ENCODE peak calls at places on chromosomes 3 and 15, in ten cellular contexts. E is LoVo; H is activated CD8-positive, alpha-beta memory T cell treated with anti-CD3 and anti-CD28 coated beads for 24 hours; M is A172; K is stimulated activated CD4-positive, alpha-beta T cell treated with anti-CD3 and anti-CD28 coated beads, Interleukin-15, amount 100 ng/mL, for 24 hours; W is NCI-H1105; T is anterior cingulate cortex; G is left ventricle myocardium superior; O is RWPE1; L is progenitor cell of endocrine pancreas. R is an unnamed sample.
A peak's percentile ranks its signal among the peaks of the same experiment; 100 is the strongest.

GRCh38 chr3:58824777-58825176 is 158.2 kb upstream of the FAM3D start:
- DNase-seq in E (no peak), H (no peak), M (no peak), K (no peak), W (no peak), T (no peak), G (no peak), O (no peak), L (no peak), R (no peak)

GRCh38 chr3:187777331-187778046 is 32.2 kb upstream of the BCL6 start:
- DNase-seq in E (no peak), H (peak; percentile 73), M (peak; percentile 50), K (peak; percentile 51), W (no peak), T (no peak), G (no peak), O (no peak), L (no peak), R (no peak)

GRCh38 chr3:129596194-129597086 is 10.0 kb downstream of the PLXND1 start:
- DNase-seq in E (no peak), H (no peak), M (peak; percentile 91), K (no peak), W (no peak), T (peak; percentile 79), G (peak; percentile 91), O (no peak), L (no peak), R (no peak)

GRCh38 chr3:31193429-31193828 is 299.0 kb upstream of the GADL1 start:
- DNase-seq in E (no peak), H (no peak), M (no peak), K (no peak), W (no peak), T (no peak), G (no peak), O (no peak), L (no peak), R (no peak)

GRCh38 chr15:85950101-85950500 is 129.6 kb upstream of the AGBL1 start:
- DNase-seq in E (no peak), H (no peak), M (no peak), K (no peak), W (no peak), T (no peak), G (peak; percentile 73), O (no peak), L (no peak), R (no peak)

GRCh38 chr15:101502572-101503295 is 13.2 kb upstream of the PCSK6 start:
- DNase-seq in E (no peak), H (no peak), M (no peak), K (no peak), W (no peak), T (no peak), G (no peak), O (no peak), L (no peak), R (no peak)

GRCh38 chr3:117788086-117788485 is 1078.5 kb downstream of the TUSC7 start:
- DNase-seq in E (no peak), H (no peak), M (no peak), K (no peak), W (peak; percentile 5), T (no peak), G (no peak), O (no peak), L (no peak), R (no peak)

GRCh38 chr3:39208463-39209055 is 16.2 kb upstream of the XIRP1 start:
- DNase-seq in E (peak; percentile 47), H (no peak), M (peak; percentile 73), K (peak; percentile 57), W (no peak), T (peak; percentile 59), G (peak; percentile 53), O (peak; percentile 27), L (no peak), R (no peak)

GRCh38 chr3:65953301-65953812 is 85.4 kb downstream of the MAGI1 start:
- DNase-seq in E (peak; percentile 69), H (no peak), M (no peak), K (no peak), W (peak; percentile 26), T (no peak), G (no peak), O (no peak), L (peak; percentile 71), R (no peak)

GRCh38 chr3:31412832-31413231 is 119.9 kb upstream of the STT3B start:
- DNase-seq in E (no peak), H (no peak), M (peak; percentile 6), K (no peak), W (no peak), T (no peak), G (no peak), O (peak; percentile 39), L (no peak), R (no peak)

GRCh38 chr15:61144055-61144454 is 85.0 kb downstream of the RORA start:
- DNase-seq in E (no peak), H (no peak), M (no peak), K (no peak), W (no peak), T (no peak), G (no peak), O (no peak), L (no peak), R (no peak)

GRCh38 chr3:193716155-193716554 is 123.1 kb downstream of the OPA1 start:
- DNase-seq in E (no peak), H (no peak), M (no peak), K (no peak), W (no peak), T (no peak), G (no peak), O (no peak), L (no peak), R (no peak)

GRCh38 chr3:185732782-185733181 is 92.1 kb downstream of the IGF2BP2 start:
- DNase-seq in E (no peak), H (no peak), M (peak; percentile 92), K (no peak), W (no peak), T (no peak), G (no peak), O (peak; percentile 85), L (no peak), R (no peak)

GRCh38 chr15:91965501-91966180 is 112.1 kb downstream of the SLCO3A1 start:
- DNase-seq in E (no peak), H (no peak), M (peak; percentile 91), K (no peak), W (no peak), T (no peak), G (no peak), O (peak; percentile 91), L (no peak), R (no peak)

GRCh38 chr3:71903141-71903540 is 118.2 kb upstream of the PROK2 start:
- DNase-seq in E (no peak), H (no peak), M (peak; percentile 3), K (no peak), W (no peak), T (no peak), G (no peak), O (no peak), L (no peak), R (no peak)

GRCh38 chr15:91265431-91265940 is 165.4 kb downstream of the SV2B start:
- DNase-seq in E (no peak), H (no peak), M (no peak), K (no peak), W (no peak), T (no peak), G (no peak), O (no peak), L (no peak), R (no peak)

GRCh38 chr3:127038923-127039581 is 56.1 kb downstream of the PLXNA1 start:
- DNase-seq in E (no peak), H (no peak), M (no peak), K (no peak), W (no peak), T (no peak), G (peak; percentile 24), O (no peak), L (no peak), R (no peak)

GRCh38 chr3:55554621-55555020 is 67.5 kb upstream of the WNT5A start:
- DNase-seq in E (no peak), H (no peak), M (no peak), K (no peak), W (no peak), T (no peak), G (no peak), O (no peak), L (no peak), R (no peak)

GRCh38 chr3:23959147-23959900 is 14.2 kb downstream of the NR1D2 start:
- DNase-seq in E (peak; percentile 78), H (no peak), M (peak; percentile 93), K (peak; percentile 24), W (no peak), T (no peak), G (no peak), O (peak; percentile 83), L (no peak), R (no peak)

GRCh38 chr3:185280572-185281365 is 26.9 kb upstream of the EHHADH start:
- DNase-seq in E (peak; percentile 69), H (no peak), M (peak; percentile 80), K (no peak), W (peak; percentile 34), T (no peak), G (no peak), O (peak; percentile 60), L (no peak), R (no peak)

R was measured in T-helper 17 cell.